ENCODE peak calls at places on chromosomes 3 and 15, in nine cellular contexts. One of them, this sample, is unnamed. For H3K36me3, the result is how much of the 10 kb centered on the place peaks cover.

GRCh38 chr3:129475863-129476262 is 35.8 kb downstream of the IFT122 start:
- DNase-seq in Peyer's patch: no peak
- DNase-seq in endothelial cell of umbilical vein: no peak
- DNase-seq in body of pancreas: no peak
- DNase-seq in heart left ventricle: no peak
- DNase-seq in tibial nerve: no peak
- DNase-seq in GM12878: no peak
- DNase-seq in prostate gland: no peak
- DNase-seq in K562: no peak
- DNase-seq in this sample: no peak

GRCh38 chr15:74402873-74403589 is 30.7 kb downstream of the SEMA7A start:
- DNase-seq in Peyer's patch: peak
- DNase-seq in endothelial cell of umbilical vein: no peak
- DNase-seq in body of pancreas: no peak
- DNase-seq in heart left ventricle: no peak
- DNase-seq in tibial nerve: no peak
- DNase-seq in GM12878: peak
- DNase-seq in prostate gland: no peak
- DNase-seq in K562: no peak
- DNase-seq in this sample: no peak

GRCh38 chr3:126731044-126731443 is 27.0 kb downstream of the CHCHD6 start:
- DNase-seq in Peyer's patch: peak
- DNase-seq in endothelial cell of umbilical vein: no peak
- DNase-seq in body of pancreas: no peak
- DNase-seq in heart left ventricle: no peak
- DNase-seq in tibial nerve: no peak
- DNase-seq in GM12878: no peak
- DNase-seq in prostate gland: no peak
- DNase-seq in K562: no peak
- DNase-seq in this sample: no peak

GRCh38 chr3:127647171-127647884 is 18.3 kb downstream of the PODXL2 start:
- DNase-seq in Peyer's patch: no peak
- DNase-seq in endothelial cell of umbilical vein: no peak
- DNase-seq in body of pancreas: no peak
- DNase-seq in heart left ventricle: no peak
- DNase-seq in tibial nerve: no peak
- DNase-seq in GM12878: no peak
- DNase-seq in prostate gland: no peak
- DNase-seq in K562: no peak
- DNase-seq in this sample: no peak

GRCh38 chr3:30333903-30334302 is 272.5 kb upstream of the TGFBR2 start:
- DNase-seq in Peyer's patch: no peak
- DNase-seq in endothelial cell of umbilical vein: no peak
- DNase-seq in body of pancreas: no peak
- DNase-seq in heart left ventricle: no peak
- DNase-seq in tibial nerve: no peak
- DNase-seq in GM12878: no peak
- DNase-seq in prostate gland: no peak
- DNase-seq in K562: no peak
- DNase-seq in this sample: no peak

GRCh38 chr3:143686638-143687197 is 161.6 kb downstream of the SLC9A9 start:
- DNase-seq in Peyer's patch: no peak
- DNase-seq in endothelial cell of umbilical vein: no peak
- DNase-seq in body of pancreas: no peak
- DNase-seq in heart left ventricle: no peak
- DNase-seq in tibial nerve: no peak
- DNase-seq in GM12878: no peak
- DNase-seq in prostate gland: no peak
- DNase-seq in K562: no peak
- DNase-seq in this sample: no peak

GRCh38 chr3:184523825-184524615 is 37.6 kb upstream of the EPHB3 start:
- DNase-seq in Peyer's patch: no peak
- DNase-seq in endothelial cell of umbilical vein: peak
- DNase-seq in body of pancreas: no peak
- DNase-seq in heart left ventricle: no peak
- DNase-seq in tibial nerve: no peak
- DNase-seq in GM12878: no peak
- DNase-seq in prostate gland: no peak
- DNase-seq in K562: peak
- DNase-seq in this sample: no peak

GRCh38 chr3:38404286-38404685 is 49.4 kb upstream of the ACVR2B start:
- DNase-seq in Peyer's patch: no peak
- DNase-seq in endothelial cell of umbilical vein: no peak
- DNase-seq in body of pancreas: peak
- DNase-seq in heart left ventricle: peak
- DNase-seq in tibial nerve: no peak
- DNase-seq in GM12878: no peak
- DNase-seq in prostate gland: no peak
- DNase-seq in K562: no peak
- DNase-seq in this sample: no peak

GRCh38 chr3:170142373-170142772 is 39.2 kb downstream of the PHC3 start:
- DNase-seq in Peyer's patch: no peak
- DNase-seq in endothelial cell of umbilical vein: no peak
- DNase-seq in body of pancreas: no peak
- DNase-seq in heart left ventricle: no peak
- DNase-seq in tibial nerve: no peak
- DNase-seq in GM12878: no peak
- DNase-seq in prostate gland: no peak
- DNase-seq in K562: no peak
- DNase-seq in this sample: no peak

GRCh38 chr3:12280333-12280732 is 8.5 kb upstream of the PPARG start:
- DNase-seq in Peyer's patch: no peak
- DNase-seq in endothelial cell of umbilical vein: no peak
- DNase-seq in body of pancreas: no peak
- DNase-seq in heart left ventricle: no peak
- DNase-seq in tibial nerve: no peak
- DNase-seq in GM12878: no peak
- DNase-seq in prostate gland: no peak
- DNase-seq in K562: no peak
- DNase-seq in this sample: no peak

GRCh38 chr15:91192285-91193058 is 92.4 kb downstream of the SV2B start:
- DNase-seq in Peyer's patch: no peak
- DNase-seq in endothelial cell of umbilical vein: no peak
- DNase-seq in body of pancreas: no peak
- DNase-seq in heart left ventricle: no peak
- DNase-seq in tibial nerve: no peak
- DNase-seq in GM12878: no peak
- DNase-seq in prostate gland: no peak
- DNase-seq in K562: no peak
- DNase-seq in this sample: no peak

GRCh38 chr3:110234831-110235230 is 836.8 kb upstream of the NECTIN3 start:
- DNase-seq in Peyer's patch: no peak
- DNase-seq in endothelial cell of umbilical vein: no peak
- DNase-seq in body of pancreas: no peak
- DNase-seq in heart left ventricle: no peak
- DNase-seq in tibial nerve: no peak
- DNase-seq in GM12878: no peak
- DNase-seq in prostate gland: no peak
- DNase-seq in K562: no peak
- DNase-seq in this sample: no peak

GRCh38 chr3:51559266-51559907 is 20.9 kb downstream of the RAD54L2 start:
- DNase-seq in Peyer's patch: no peak
- DNase-seq in endothelial cell of umbilical vein: no peak
- DNase-seq in body of pancreas: peak
- DNase-seq in heart left ventricle: no peak
- DNase-seq in tibial nerve: no peak
- DNase-seq in GM12878: no peak
- DNase-seq in prostate gland: no peak
- DNase-seq in K562: no peak
- DNase-seq in this sample: no peak

DNA sequence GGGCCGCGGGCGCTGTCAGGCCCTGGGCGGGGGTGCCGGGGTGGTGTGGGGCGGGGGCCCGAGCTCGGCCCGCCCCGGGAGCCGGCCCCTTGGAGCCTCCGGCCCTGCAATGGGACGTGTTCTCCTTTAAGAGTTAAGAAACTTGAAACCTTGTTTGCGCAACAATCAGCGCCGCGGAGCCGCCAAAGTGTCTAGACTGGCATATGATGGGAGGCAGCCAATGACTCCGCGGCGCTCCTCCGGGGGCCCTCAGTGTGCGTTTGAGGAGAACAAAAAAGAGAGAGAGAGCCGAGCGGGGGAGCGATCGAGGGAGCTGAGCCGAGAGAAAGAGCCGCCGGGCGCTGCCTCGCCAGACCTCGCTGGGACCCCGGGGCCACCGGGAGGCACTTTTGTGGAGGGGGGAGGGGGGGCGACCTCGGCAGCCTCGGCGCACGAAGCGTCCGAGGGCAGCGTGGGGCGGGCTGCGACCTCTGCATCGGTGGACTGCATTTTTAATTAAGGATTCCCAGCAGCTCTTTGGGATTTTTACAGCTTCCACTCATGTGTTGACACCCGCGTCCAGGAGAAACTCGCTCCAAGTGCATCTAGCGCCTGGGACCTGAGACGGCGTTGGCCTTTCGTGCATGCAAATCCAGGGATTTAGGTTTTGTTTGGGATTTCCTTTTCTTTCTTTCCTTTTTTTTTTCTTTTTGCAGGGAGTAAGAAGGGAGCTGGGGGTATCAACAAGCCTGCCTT is at the start of gene SMAD6:
- DNase-seq in Peyer's patch: peak
- DNase-seq in endothelial cell of umbilical vein: peak
- DNase-seq in body of pancreas: peak
- DNase-seq in heart left ventricle: peak
- DNase-seq in tibial nerve: peak
- DNase-seq in GM12878: no peak
- DNase-seq in prostate gland: peak
- DNase-seq in K562: peak
- DNase-seq in this sample: peak
- TF ChIP-seq POLR2A in Peyer's patch: no peak
- TF ChIP-seq POLR2A in endothelial cell of umbilical vein: peak
- TF ChIP-seq POLR2A in body of pancreas: peak
- TF ChIP-seq POLR2A in heart left ventricle: peak
- TF ChIP-seq POLR2A in tibial nerve: peak
- TF ChIP-seq POLR2A in GM12878: no peak
- TF ChIP-seq POLR2A in prostate gland: peak
- TF ChIP-seq POLR2A in K562: no peak
- TF ChIP-seq POLR2A in this sample: no peak

GRCh38 chr3:53823956-53824320 is 22.3 kb downstream of the CHDH start:
- DNase-seq in Peyer's patch: no peak
- DNase-seq in endothelial cell of umbilical vein: no peak
- DNase-seq in body of pancreas: no peak
- DNase-seq in heart left ventricle: no peak
- DNase-seq in tibial nerve: no peak
- DNase-seq in GM12878: no peak
- DNase-seq in prostate gland: no peak
- DNase-seq in K562: no peak
- DNase-seq in this sample: no peak

GRCh38 chr3:53822331-53822741 is 23.9 kb downstream of the CHDH start:
- DNase-seq in Peyer's patch: no peak
- DNase-seq in endothelial cell of umbilical vein: no peak
- DNase-seq in body of pancreas: no peak
- DNase-seq in heart left ventricle: no peak
- DNase-seq in tibial nerve: no peak
- DNase-seq in GM12878: no peak
- DNase-seq in prostate gland: no peak
- DNase-seq in K562: no peak
- DNase-seq in this sample: no peak

GRCh38 chr3:53821631-53822068 is 24.6 kb downstream of the CHDH start:
- DNase-seq in Peyer's patch: no peak
- DNase-seq in endothelial cell of umbilical vein: no peak
- DNase-seq in body of pancreas: no peak
- DNase-seq in heart left ventricle: peak
- DNase-seq in tibial nerve: no peak
- DNase-seq in GM12878: no peak
- DNase-seq in prostate gland: no peak
- DNase-seq in K562: no peak
- DNase-seq in this sample: no peak

GRCh38 chr3:53824795-53825194 is 21.4 kb downstream of the CHDH start:
- DNase-seq in Peyer's patch: no peak
- DNase-seq in endothelial cell of umbilical vein: no peak
- DNase-seq in body of pancreas: no peak
- DNase-seq in heart left ventricle: no peak
- DNase-seq in tibial nerve: no peak
- DNase-seq in GM12878: no peak
- DNase-seq in prostate gland: no peak
- DNase-seq in K562: no peak
- DNase-seq in this sample: no peak

DNA sequence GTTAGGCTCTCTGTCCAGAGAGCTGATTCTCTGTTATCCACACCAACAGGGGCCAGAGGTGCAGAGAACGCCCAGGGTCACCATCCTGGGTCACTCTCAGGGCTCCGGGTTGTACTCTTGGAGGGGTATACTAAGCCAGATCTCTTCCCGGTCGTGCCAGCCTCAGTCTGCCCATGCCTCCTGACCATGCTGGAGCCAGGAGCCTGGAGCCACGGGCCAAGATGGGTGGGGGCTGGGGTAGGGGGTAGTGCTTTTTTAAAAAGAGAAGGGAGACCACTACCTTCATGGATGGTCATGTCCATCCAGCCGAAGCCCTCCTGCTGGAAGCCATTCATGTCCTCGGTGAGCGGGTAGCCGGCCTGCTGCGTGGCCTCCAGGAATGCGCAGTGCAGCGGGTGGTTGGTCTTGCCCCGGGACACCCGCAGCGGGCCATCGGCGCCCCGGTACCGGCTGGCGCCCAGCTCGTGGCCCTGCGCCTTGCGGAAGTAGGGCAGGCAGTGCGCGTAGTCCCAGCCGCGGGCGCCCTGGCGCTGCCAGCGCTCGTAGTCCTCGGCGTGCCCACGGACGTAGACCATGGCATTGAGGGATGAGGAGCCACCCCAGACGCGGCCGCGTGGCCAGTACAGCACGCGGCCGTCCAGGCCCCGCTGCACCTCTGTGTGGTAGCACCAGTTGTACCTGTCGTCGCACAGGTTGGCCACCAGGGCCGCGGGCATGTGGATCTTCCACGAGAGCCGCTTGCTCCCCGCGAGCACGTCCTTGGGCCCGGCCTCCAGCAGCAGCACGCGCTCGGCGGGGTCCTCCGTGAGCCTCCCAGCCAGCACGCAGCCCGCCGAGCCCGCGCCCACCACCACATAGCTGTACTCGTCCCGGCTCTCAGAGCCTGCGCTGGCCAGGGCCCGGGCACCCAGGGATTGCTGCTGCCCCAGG is 22.9 kb downstream of the CHDH start:
- DNase-seq in Peyer's patch: no peak
- DNase-seq in endothelial cell of umbilical vein: no peak
- DNase-seq in body of pancreas: no peak
- DNase-seq in heart left ventricle: no peak
- DNase-seq in tibial nerve: no peak
- DNase-seq in GM12878: no peak
- DNase-seq in prostate gland: no peak
- DNase-seq in K562: no peak
- DNase-seq in this sample: no peak
- H3K36me3 ChIP-seq in Peyer's patch: under half
- H3K36me3 ChIP-seq in endothelial cell of umbilical vein: under half
- H3K36me3 ChIP-seq in body of pancreas: under half
- H3K36me3 ChIP-seq in heart left ventricle: under half
- H3K36me3 ChIP-seq in tibial nerve: under half
- H3K36me3 ChIP-seq in GM12878: under half
- H3K36me3 ChIP-seq in prostate gland: under half
- H3K36me3 ChIP-seq in K562: under half
- H3K36me3 ChIP-seq in this sample: under half

GRCh38 chr3:141345951-141346817 is 22.1 kb upstream of the ZBTB38 start:
- DNase-seq in Peyer's patch: no peak
- DNase-seq in endothelial cell of umbilical vein: peak
- DNase-seq in body of pancreas: no peak
- DNase-seq in heart left ventricle: no peak
- DNase-seq in tibial nerve: no peak
- DNase-seq in GM12878: no peak
- DNase-seq in prostate gland: no peak
- DNase-seq in K562: no peak
- DNase-seq in this sample: no peak
- TF ChIP-seq POLR2A in Peyer's patch: no peak
- TF ChIP-seq POLR2A in endothelial cell of umbilical vein: no peak
- TF ChIP-seq POLR2A in body of pancreas: no peak
- TF ChIP-seq POLR2A in heart left ventricle: no peak
- TF ChIP-seq POLR2A in tibial nerve: no peak
- TF ChIP-seq POLR2A in GM12878: no peak
- TF ChIP-seq POLR2A in prostate gland: no peak
- TF ChIP-seq POLR2A in K562: no peak
- TF ChIP-seq POLR2A in this sample: no peak

GRCh38 chr15:76172782-76173181 is 113.0 kb downstream of the TMEM266 start:
- DNase-seq in Peyer's patch: no peak
- DNase-seq in endothelial cell of umbilical vein: no peak
- DNase-seq in body of pancreas: no peak
- DNase-seq in heart left ventricle: peak
- DNase-seq in tibial nerve: no peak
- DNase-seq in GM12878: no peak
- DNase-seq in prostate gland: no peak
- DNase-seq in K562: no peak
- DNase-seq in this sample: no peak
- H3K36me3 ChIP-seq in Peyer's patch: under half
- H3K36me3 ChIP-seq in endothelial cell of umbilical vein: under half
- H3K36me3 ChIP-seq in body of pancreas: under half
- H3K36me3 ChIP-seq in heart left ventricle: under half
- H3K36me3 ChIP-seq in tibial nerve: under half
- H3K36me3 ChIP-seq in GM12878: under half
- H3K36me3 ChIP-seq in prostate gland: under half
- H3K36me3 ChIP-seq in K562: under half
- H3K36me3 ChIP-seq in this sample: under half

This sample was measured in esophagus squamous epithelium.